ENCODE peak calls at places on chromosomes 7 and 10, in ten cellular contexts. K is colonic mucosa, M is heart left ventricle, G is gastrocnemius medialis, E is A549, W is Peyer's patch, X is left ventricle myocardium inferior, F is small intestine, I is ovary, C is IMR-90. S is an unnamed sample.

GRCh38 chr7:26013551-26014083 is 138.4 kb upstream of the NFE2L3 start:
- DNase-seq in K (no peak), M (no peak), G (no peak), E (no peak), W (no peak), X (no peak), F (no peak), I (no peak), C (no peak), S (no peak)

GRCh38 chr10:13990918-13991317 is 339.8 kb downstream of the FRMD4A start:
- DNase-seq in K (no peak), M (no peak), G (no peak), E (no peak), W (no peak), X (peak; percentile 48), F (no peak), I (no peak), C (peak; percentile 67), S (no peak)

GRCh38 chr10:23293145-23293724 is 51.4 kb downstream of the C10orf67 start:
- DNase-seq in K (peak; percentile 27), M (no peak), G (no peak), E (peak; percentile 44), W (no peak), X (no peak), F (peak; percentile 41), I (no peak), C (peak; percentile 9), S (no peak)

GRCh38 chr10:125742465-125742864 is 23.0 kb downstream of the EDRF1 start:
- DNase-seq in K (no peak), M (no peak), G (no peak), E (peak; percentile 2), W (no peak), X (no peak), F (no peak), I (no peak), C (no peak), S (no peak)

GRCh38 chr7:73431041-73431835 is 2.3 kb upstream of the FZD9 start:
- DNase-seq in K (no peak), M (no peak), G (no peak), E (peak; percentile 70), W (no peak), X (no peak), F (no peak), I (no peak), C (no peak), S (no peak)

GRCh38 chr10:23192741-23193434 is 776 bp downstream of the PTF1A start:
- DNase-seq in K (no peak), M (no peak), G (no peak), E (no peak), W (no peak), X (no peak), F (no peak), I (no peak), C (no peak), S (no peak)

GRCh38 chr7:20310963-20311742 is 19.5 kb upstream of the ITGB8 start:
- DNase-seq in K (no peak), M (no peak), G (no peak), E (peak; percentile 52), W (no peak), X (no peak), F (peak; percentile 70), I (no peak), C (peak; percentile 67), S (no peak)

GRCh38 chr10:598415-599170 is 90.9 kb downstream of the DIP2C start:
- DNase-seq in K (no peak), M (no peak), G (no peak), E (no peak), W (no peak), X (no peak), F (no peak), I (no peak), C (peak; percentile 98), S (no peak)

GRCh38 chr7:12074889-12075288 is 136.2 kb upstream of the TMEM106B start:
- DNase-seq in K (no peak), M (no peak), G (no peak), E (no peak), W (no peak), X (no peak), F (no peak), I (no peak), C (no peak), S (no peak)

GRCh38 chr7:131945313-131945831 is 388.9 kb upstream of the PODXL start:
- DNase-seq in K (peak; percentile 49), M (peak; percentile 33), G (no peak), E (peak; percentile 56), W (peak; percentile 57), X (peak; percentile 30), F (peak; percentile 53), I (peak; percentile 27), C (peak; percentile 11), S (no peak)

GRCh38 chr7:121872831-121873764 is at the start of gene PTPRZ1:
- DNase-seq in K (peak; percentile 21), M (no peak), G (no peak), E (no peak), W (no peak), X (no peak), F (peak; percentile 32), I (peak; percentile 25), C (peak; percentile 2), S (no peak)
- H3K4me1 ChIP-seq in K (no peaks in the 10 kb centered on the region), M (no peaks in the 10 kb centered on the region), G (no peaks in the 10 kb centered on the region), E (peaks cover 8% of the 10 kb centered on the region), W (no peaks in the 10 kb centered on the region), X (peaks cover 14% of the 10 kb centered on the region), F (no peaks in the 10 kb centered on the region), I (peaks cover 3% of the 10 kb centered on the region), C (no peaks in the 10 kb centered on the region), S (no peaks in the 10 kb centered on the region)

DNA sequence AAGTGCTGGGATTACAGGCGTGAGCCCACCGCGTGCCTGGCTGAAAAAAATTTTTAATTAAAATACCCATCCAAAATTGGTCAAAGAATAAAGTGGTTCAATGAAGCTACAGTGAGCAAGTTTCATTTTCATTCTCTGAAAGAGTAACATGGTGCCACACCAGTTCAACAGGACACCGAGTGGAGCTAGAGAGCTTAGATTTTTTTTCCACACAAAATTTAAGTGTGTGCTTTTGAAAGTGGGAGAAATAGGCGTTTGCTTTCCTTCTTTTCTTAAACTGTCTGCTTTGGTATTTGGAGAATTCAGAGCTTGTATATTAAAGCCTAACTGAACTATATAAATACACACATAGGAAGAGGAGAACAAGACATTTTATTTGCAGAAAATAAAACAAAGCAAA is 43.4 kb downstream of the BPGM start:
- DNase-seq in K (no peak), M (no peak), G (no peak), E (peak; percentile 40), W (no peak), X (no peak), F (no peak), I (no peak), C (peak; percentile 81), S (no peak)
- H3K4me3 ChIP-seq in K (no peak overlapping the region), M (peak overlapping the region; percentile 49), G (no peak overlapping the region), E (no peak overlapping the region), W (no peak overlapping the region), X (peak overlapping the region; percentile 50), F (no peak overlapping the region), I (peak overlapping the region; percentile 22), C (no peak overlapping the region), S (no peak overlapping the region)

GRCh38 chr7:133683182-133683454 is 430.2 kb downstream of the EXOC4 start:
- DNase-seq in K (no peak), M (no peak), G (no peak), E (no peak), W (no peak), X (no peak), F (peak; percentile 5), I (no peak), C (no peak), S (no peak)

GRCh38 chr7:133682364-133683181 is 429.7 kb downstream of the EXOC4 start:
- DNase-seq in K (no peak), M (no peak), G (no peak), E (no peak), W (no peak), X (no peak), F (no peak), I (no peak), C (no peak), S (no peak)

GRCh38 chr7:133679977-133680376 is 427.1 kb downstream of the EXOC4 start:
- DNase-seq in K (no peak), M (no peak), G (no peak), E (no peak), W (no peak), X (no peak), F (no peak), I (no peak), C (no peak), S (no peak)

GRCh38 chr7:133678137-133678814 is 425.4 kb downstream of the EXOC4 start:
- DNase-seq in K (no peak), M (no peak), G (no peak), E (no peak), W (no peak), X (no peak), F (no peak), I (no peak), C (no peak), S (no peak)

DNA sequence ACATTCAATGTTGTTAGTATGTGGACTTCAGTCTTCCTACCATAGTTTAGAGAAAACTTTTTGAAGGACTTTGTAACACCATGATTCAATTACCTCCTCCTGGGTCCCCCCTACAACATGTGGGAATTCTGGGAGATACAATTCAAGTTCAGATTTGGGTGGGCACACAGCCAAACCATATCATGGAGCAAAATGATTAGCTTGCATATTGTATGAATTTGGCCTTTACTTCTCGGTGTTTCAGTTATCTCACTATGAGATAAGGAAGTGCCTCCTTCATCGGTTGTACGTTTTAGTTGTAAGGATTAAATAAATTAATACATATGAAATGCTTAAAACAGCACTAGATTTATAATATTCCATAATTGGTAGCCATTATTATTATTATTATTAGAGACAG is 428.7 kb downstream of the EXOC4 start:
- DNase-seq in K (no peak), M (no peak), G (no peak), E (no peak), W (no peak), X (no peak), F (no peak), I (no peak), C (no peak), S (no peak)
- H3K27ac ChIP-seq in K (no peak overlapping the region), M (no peak overlapping the region), G (no peak overlapping the region), E (no peak overlapping the region), W (no peak overlapping the region), X (no peak overlapping the region), F (no peak overlapping the region), I (no peak overlapping the region), C (no peak overlapping the region), S (no peak overlapping the region)

GRCh38 chr10:110410329-110411046 is 87.2 kb upstream of the DUSP5 start:
- DNase-seq in K (peak; percentile 76), M (no peak), G (no peak), E (peak; percentile 98), W (peak; percentile 91), X (no peak), F (peak; percentile 89), I (no peak), C (peak; percentile 98), S (no peak)

GRCh38 chr10:110409488-110409887 is 88.2 kb upstream of the DUSP5 start:
- DNase-seq in K (no peak), M (no peak), G (no peak), E (no peak), W (no peak), X (no peak), F (no peak), I (no peak), C (no peak), S (no peak)

GRCh38 chr10:110409926-110410325 is 87.8 kb upstream of the DUSP5 start:
- DNase-seq in K (no peak), M (no peak), G (no peak), E (no peak), W (no peak), X (no peak), F (no peak), I (no peak), C (no peak), S (no peak)

GRCh38 chr10:110408943-110409342 is 88.8 kb upstream of the DUSP5 start:
- DNase-seq in K (no peak), M (no peak), G (no peak), E (no peak), W (no peak), X (no peak), F (no peak), I (no peak), C (no peak), S (no peak)

GRCh38 chr10:110411047-110411410 is 86.7 kb upstream of the DUSP5 start:
- DNase-seq in K (no peak), M (peak; percentile 45), G (no peak), E (peak; percentile 67), W (no peak), X (peak; percentile 29), F (no peak), I (no peak), C (peak; percentile 75), S (no peak)
- H3K4me1 ChIP-seq in K (peaks cover 8% of the 10 kb centered on the region), M (peaks cover 36% of the 10 kb centered on the region), G (peaks cover 3% of the 10 kb centered on the region), E (peaks cover 90% of the 10 kb centered on the region), W (peaks cover 31% of the 10 kb centered on the region), X (peaks cover 45% of the 10 kb centered on the region), F (peaks cover 24% of the 10 kb centered on the region), I (no peaks in the 10 kb centered on the region), C (peaks cover 32% of the 10 kb centered on the region), S (peaks cover 27% of the 10 kb centered on the region)